ENCODE peak calls at places on chromosomes 1 and 21, in four cellular contexts. Z is transverse colon, W is A673, C is tibial nerve. H is an unnamed sample.

GRCh38 chr21:38824124-38824822 is 18.5 kb downstream of the ETS2 start:
- DNase-seq in W (no peak), C (no peak), Z (peak), H (no peak)

GRCh38 chr1:47776554-47777156 is 220.5 kb downstream of the TRABD2B start:
- DNase-seq in W (no peak), C (no peak), Z (no peak), H (peak)

GRCh38 chr1:89884718-89885596 is 64.1 kb downstream of the LRRC8D start:
- DNase-seq in Z (no peak), C (no peak), W (peak), H (no peak)

GRCh38 chr1:19113362-19114092 is 96.5 kb downstream of the UBR4 start:
- DNase-seq in C (no peak), W (peak), Z (peak), H (peak)

GRCh38 chr1:75795703-75796193 is 934 bp upstream of the MSH4 start:
- DNase-seq in Z (no peak), C (no peak), W (no peak), H (no peak)

GRCh38 chr1:244254467-244254866 is 197.2 kb downstream of the ADSS2 start:
- DNase-seq in C (peak), W (no peak), Z (peak), H (no peak)

GRCh38 chr1:67840449-67840848 is 7.2 kb upstream of the GNG12 start:
- DNase-seq in C (no peak), W (peak), Z (no peak), H (no peak)

GRCh38 chr1:52159033-52159789 is 17.3 kb downstream of the ZFYVE9 start:
- DNase-seq in W (no peak), Z (no peak), C (no peak), H (no peak)

GRCh38 chr1:200206761-200207160 is 179.3 kb downstream of the NR5A2 start:
- DNase-seq in Z (no peak), W (no peak), C (no peak), H (no peak)

GRCh38 chr1:60428161-60428560 is 354.6 kb upstream of the C1orf87 start:
- DNase-seq in Z (no peak), W (peak), C (peak), H (no peak)

GRCh38 chr1:3956527-3957170 is 56.6 kb upstream of the C1orf174 start:
- DNase-seq in C (no peak), Z (no peak), W (no peak), H (no peak)

GRCh38 chr1:219385786-219386427 is 212.2 kb downstream of the LYPLAL1 start:
- DNase-seq in W (peak), Z (no peak), C (peak), H (no peak)

GRCh38 chr1:50605186-50605875 is 182.1 kb upstream of the DMRTA2 start:
- DNase-seq in C (no peak), W (peak), Z (peak), H (no peak)

GRCh38 chr1:115099693-115100050 is 10.4 kb upstream of the TSPAN2 start:
- DNase-seq in C (no peak), Z (no peak), W (no peak), H (no peak)

GRCh38 chr21:43352568-43353281 is 74.2 kb downstream of the SIK1 start:
- DNase-seq in W (peak), C (no peak), Z (peak), H (no peak)

GRCh38 chr1:94296018-94296417 is 58.6 kb upstream of the ARHGAP29 start:
- DNase-seq in Z (no peak), C (no peak), W (no peak), H (peak)

GRCh38 chr1:169521226-169521625 is 35.5 kb upstream of the SLC19A2 start:
- DNase-seq in W (no peak), Z (peak), C (no peak), H (no peak)

GRCh38 chr1:205032512-205032911 is 10.5 kb upstream of the CNTN2 start:
- DNase-seq in Z (no peak), W (no peak), C (no peak), H (no peak)

GRCh38 chr1:27536767-27537166 is 46.8 kb upstream of the WASF2 start:
- DNase-seq in W (no peak), Z (peak), C (no peak), H (peak)

GRCh38 chr1:119882172-119883029 is 13.9 kb downstream of the ADAM30 start:
- DNase-seq in W (no peak), Z (peak), C (no peak), H (no peak)

GRCh38 chr21:36209626-36210171 is 53.1 kb downstream of the DOP1B start:
- DNase-seq in W (peak), C (peak), Z (peak), H (no peak)

GRCh38 chr1:52970149-52970548 is 43.1 kb downstream of the SCP2 start:
- DNase-seq in Z (no peak), C (no peak), W (peak), H (no peak)

GRCh38 chr1:32071758-32072621 is 749 bp upstream of the TMEM39B start:
- DNase-seq in C (no peak), Z (no peak), W (no peak), H (no peak)

GRCh38 chr1:41914515-41914914 is 4.2 kb downstream of the HIVEP3 start:
- DNase-seq in W (no peak), C (no peak), Z (no peak), H (no peak)

GRCh38 chr1:231949277-231950122 is 322.9 kb downstream of the DISC1 start:
- DNase-seq in Z (no peak), W (no peak), C (peak), H (no peak)

GRCh38 chr1:94527447-94528031 is 14.0 kb downstream of the F3 start:
- DNase-seq in Z (no peak), C (no peak), W (peak), H (no peak)

GRCh38 chr21:14947613-14948160 is 117.1 kb downstream of the NRIP1 start:
- DNase-seq in Z (no peak), W (no peak), C (no peak), H (peak)

GRCh38 chr1:208510192-208510952 is 266.2 kb upstream of the PLXNA2 start:
- DNase-seq in W (no peak), C (no peak), Z (no peak), H (no peak)

GRCh38 chr1:53265581-53265980 is 27.3 kb upstream of the MAGOH start:
- DNase-seq in W (no peak), C (no peak), Z (no peak), H (no peak)

GRCh38 chr1:23809751-23810171 is 9.2 kb upstream of the GALE start:
- DNase-seq in W (peak), C (peak), Z (peak), H (peak)

GRCh38 chr1:29590583-29591555 is 354.5 kb downstream of the PTPRU start:
- DNase-seq in W (peak), Z (no peak), C (no peak), H (no peak)

GRCh38 chr1:101465941-101466340 is 229.1 kb downstream of the S1PR1 start:
- DNase-seq in Z (no peak), C (no peak), W (no peak), H (no peak)

GRCh38 chr21:39659070-39659815 is 46.5 kb downstream of the B3GALT5 start:
- DNase-seq in C (no peak), Z (no peak), W (no peak), H (no peak)

GRCh38 chr21:38930838-38931237 is 125.1 kb downstream of the ETS2 start:
- DNase-seq in C (peak), Z (no peak), W (no peak), H (no peak)

GRCh38 chr1:58870298-58870676 is 86.4 kb upstream of the JUN start:
- DNase-seq in C (no peak), W (no peak), Z (peak), H (no peak)

GRCh38 chr1:218802799-218803198 is 370.9 kb upstream of the LYPLAL1 start:
- DNase-seq in Z (no peak), W (no peak), C (no peak), H (no peak)

GRCh38 chr1:227934476-227935313 is 13.0 kb downstream of the WNT9A start:
- DNase-seq in C (no peak), Z (no peak), W (no peak), H (no peak)

GRCh38 chr1:54859687-54860391 is 27.2 kb downstream of the DHCR24 start:
- DNase-seq in Z (no peak), W (no peak), C (no peak), H (no peak)

GRCh38 chr1:50973875-50974617 is 4.0 kb downstream of the CDKN2C start:
- DNase-seq in C (no peak), Z (no peak), W (no peak), H (no peak)

GRCh38 chr1:153293480-153293775 is 19.3 kb downstream of the PGLYRP3 start:
- DNase-seq in W (no peak), Z (no peak), C (no peak), H (no peak)

DNA sequence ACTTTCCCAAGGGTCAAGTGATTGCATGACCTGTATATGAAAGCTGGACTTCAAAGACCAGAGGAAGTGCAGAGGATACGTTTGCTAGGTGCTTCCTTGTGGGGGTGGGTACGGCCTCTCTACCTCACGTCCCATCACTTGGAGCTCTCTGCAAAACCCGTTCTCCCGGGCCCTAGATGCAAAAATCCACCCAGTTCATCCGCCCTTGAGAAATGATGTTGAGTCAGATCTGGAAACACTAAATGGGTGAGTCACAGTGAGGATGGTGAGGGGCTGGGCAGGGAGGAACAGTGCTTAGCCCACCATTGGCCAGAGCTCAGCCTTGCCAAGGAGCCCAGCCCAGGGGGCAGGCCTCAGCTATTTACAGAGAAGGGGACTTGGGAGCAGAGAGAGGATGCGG is 14.5 kb downstream of the ARHGEF10L start:
- DNase-seq in C (no peak), W (no peak), Z (no peak), H (no peak)
- H3K27ac ChIP-seq in C (no peak), W (no peak), Z (no peak), H (no peak)

GRCh38 chr1:100361249-100362089 is 9.2 kb downstream of the CDC14A start:
- DNase-seq in W (peak), C (no peak), Z (no peak), H (no peak)

GRCh38 chr1:100362821-100363466 is 10.6 kb downstream of the CDC14A start:
- DNase-seq in W (peak), C (no peak), Z (no peak), H (no peak)

GRCh38 chr1:100358210-100358609 is 5.9 kb downstream of the CDC14A start:
- DNase-seq in Z (no peak), W (peak), C (no peak), H (no peak)

GRCh38 chr1:100360790-100361232 is 8.5 kb downstream of the CDC14A start:
- DNase-seq in W (peak), C (peak), Z (no peak), H (peak)

DNA sequence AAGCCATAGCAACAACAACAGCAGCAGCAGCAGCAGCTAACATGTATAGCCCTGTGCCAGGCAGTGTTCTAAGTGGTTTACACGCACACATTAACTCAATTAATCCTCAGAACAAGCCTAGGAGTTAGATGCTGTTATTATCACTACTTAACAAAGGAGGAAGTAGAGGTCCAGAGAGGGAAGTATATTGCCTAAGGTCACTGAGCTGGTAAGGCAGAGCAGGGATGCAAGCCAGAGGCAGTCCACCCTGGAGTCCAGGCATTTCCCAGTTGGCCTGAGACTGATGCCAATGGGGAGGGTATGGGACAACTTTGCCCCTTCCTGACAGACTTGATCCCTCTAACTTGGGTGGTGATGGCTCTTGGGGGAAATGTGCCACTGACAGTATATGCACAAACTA is 6.8 kb downstream of the CDC14A start:
- DNase-seq in W (no peak), Z (no peak), C (no peak), H (no peak)
- H3K27ac ChIP-seq in W (no peak), Z (no peak), C (no peak), H (no peak)

GRCh38 chr1:37480125-37480466 is 5.7 kb downstream of the ZC3H12A start:
- DNase-seq in Z (no peak), C (no peak), W (no peak), H (no peak)

GRCh38 chr1:37478451-37478871 is 4.1 kb downstream of the ZC3H12A start:
- DNase-seq in W (no peak), Z (peak), C (no peak), H (no peak)

GRCh38 chr1:37479255-37480124 is 5.1 kb downstream of the ZC3H12A start:
- DNase-seq in Z (peak), C (peak), W (peak), H (no peak)

GRCh38 chr1:37477946-37478345 is 3.6 kb downstream of the ZC3H12A start:
- DNase-seq in C (no peak), W (no peak), Z (peak), H (no peak)

GRCh38 chr1:37478890-37479254 is 4.5 kb downstream of the ZC3H12A start:
- DNase-seq in W (no peak), Z (peak), C (no peak), H (no peak)
- H3K27ac ChIP-seq in W (peak), Z (peak), C (peak), H (peak)

GRCh38 chr21:33976980-33977720 is 61.5 kb upstream of the ATP5PO start:
- DNase-seq in C (no peak), Z (no peak), W (no peak), H (no peak)
- H3K27ac ChIP-seq in C (peak), Z (no peak), W (peak), H (no peak)

DNA sequence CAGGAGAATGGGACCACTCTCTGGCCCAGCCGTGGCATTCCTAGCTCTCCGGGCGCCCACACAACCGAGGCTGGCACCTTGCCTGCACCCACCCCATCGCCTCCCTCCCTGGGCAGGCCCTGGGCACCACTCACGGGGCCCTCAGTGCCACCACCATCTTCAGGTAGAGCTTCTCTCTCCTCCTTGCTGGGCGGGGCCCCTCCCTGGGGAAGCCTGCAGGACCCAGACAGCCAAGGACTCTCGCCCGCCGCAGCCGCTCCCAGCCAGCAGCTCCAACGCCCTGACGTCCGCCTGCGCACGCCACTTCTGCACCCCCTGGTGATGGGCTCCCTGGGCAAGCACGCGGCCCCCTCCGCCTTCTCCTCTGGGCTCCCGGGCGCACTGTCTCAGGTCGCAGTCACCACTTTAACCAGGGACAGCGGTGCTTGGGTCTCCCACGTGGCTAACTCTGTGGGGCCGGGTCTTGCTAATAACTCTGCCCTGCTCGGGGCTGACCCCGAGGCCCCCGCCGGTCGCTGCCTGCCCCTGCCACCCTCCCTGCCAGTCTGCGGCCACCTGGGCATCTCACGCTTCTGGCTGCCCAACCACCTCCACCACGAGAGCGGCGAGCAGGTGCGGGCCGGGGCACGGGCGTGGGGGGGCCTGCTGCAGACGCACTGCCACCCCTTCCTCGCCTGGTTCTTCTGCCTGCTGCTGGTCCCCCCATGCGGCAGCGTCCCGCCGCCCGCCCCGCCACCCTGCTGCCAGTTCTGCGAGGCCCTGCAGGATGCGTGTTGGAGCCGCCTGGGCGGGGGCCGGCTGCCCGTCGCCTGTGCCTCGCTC is 51.3 kb downstream of the COL18A1 start:
- DNase-seq in W (no peak), Z (no peak), C (no peak), H (peak)
- H3K27ac ChIP-seq in W (no peak), Z (no peak), C (peak), H (no peak)

GRCh38 chr21:29145354-29145782 is 14.9 kb downstream of the MAP3K7CL start:
- DNase-seq in Z (no peak), W (peak), C (no peak), H (peak)
- H3K27ac ChIP-seq in Z (peak), W (peak), C (no peak), H (peak)

DNA sequence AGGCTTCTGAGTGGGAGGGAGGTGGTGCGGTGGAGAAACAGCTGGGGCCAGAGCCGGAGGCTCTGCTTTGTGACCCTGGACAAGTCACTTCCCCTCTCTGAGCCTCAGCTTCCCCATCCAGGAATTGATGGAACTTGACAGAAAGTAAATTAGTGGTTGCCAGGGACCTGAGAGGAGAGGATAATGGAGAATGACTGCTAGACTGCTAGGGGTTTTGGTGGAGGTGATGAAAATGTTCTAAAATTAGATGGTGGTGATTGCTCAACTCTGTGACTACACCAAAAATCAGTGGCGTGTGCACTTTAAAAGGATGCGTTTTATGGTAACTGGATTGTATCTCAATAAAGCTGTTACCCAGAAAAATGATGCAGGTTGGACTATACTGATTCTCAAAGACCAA is 100.9 kb downstream of the ARHGEF10L start:
- DNase-seq in Z (no peak), C (no peak), W (no peak), H (no peak)
- H3K27ac ChIP-seq in Z (no peak), C (no peak), W (no peak), H (no peak)

GRCh38 chr1:30755334-30755733 is 2.2 kb downstream of the LAPTM5 start:
- DNase-seq in Z (no peak), C (no peak), W (no peak), H (no peak)

GRCh38 chr1:30754684-30755171 is 2.8 kb downstream of the LAPTM5 start:
- DNase-seq in W (no peak), Z (no peak), C (no peak), H (no peak)

GRCh38 chr1:30756206-30756544 is 1.4 kb downstream of the LAPTM5 start:
- DNase-seq in Z (no peak), C (no peak), W (no peak), H (no peak)

GRCh38 chr1:30756545-30757195 is 904 bp downstream of the LAPTM5 start:
- DNase-seq in Z (peak), C (peak), W (no peak), H (no peak)

DNA sequence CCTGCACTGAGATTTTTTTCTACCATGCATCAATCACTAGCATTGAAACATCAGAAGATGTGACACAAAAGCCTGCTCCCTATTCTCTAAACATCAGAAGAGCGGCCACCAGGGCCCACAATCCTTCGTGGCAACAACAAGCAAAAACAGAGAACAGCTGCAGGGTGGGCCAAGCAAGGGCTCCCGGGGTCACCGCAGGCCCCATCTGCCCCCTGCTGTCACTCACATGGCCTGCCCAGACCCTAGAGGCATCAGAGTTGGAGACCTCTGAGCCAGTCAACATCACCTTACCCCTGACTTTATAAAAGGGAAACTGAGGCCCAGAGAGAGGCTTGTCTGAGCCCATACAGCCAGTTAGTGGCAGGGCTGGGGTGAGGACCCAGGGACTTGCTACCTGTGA is 1.8 kb downstream of the LAPTM5 start:
- DNase-seq in Z (no peak), C (no peak), W (no peak), H (no peak)
- H3K27ac ChIP-seq in Z (peak), C (no peak), W (no peak), H (peak)

GRCh38 chr1:14926818-14927555 is 226.6 kb upstream of the TMEM51 start:
- DNase-seq in Z (no peak), W (no peak), C (no peak), H (no peak)
- H3K27ac ChIP-seq in Z (no peak), W (no peak), C (no peak), H (peak)

GRCh38 chr21:30984897-30985296 is 53.4 kb downstream of the KRTAP19-8 start:
- DNase-seq in C (no peak), W (no peak), Z (no peak), H (no peak)

GRCh38 chr21:30990514-30991304 is 47.6 kb downstream of the KRTAP19-8 start:
- DNase-seq in Z (no peak), W (no peak), C (no peak), H (no peak)

GRCh38 chr21:30986966-30987365 is 51.3 kb downstream of the KRTAP19-8 start:
- DNase-seq in C (no peak), Z (no peak), W (no peak), H (no peak)

GRCh38 chr21:30988706-30989105 is 49.6 kb downstream of the KRTAP19-8 start:
- DNase-seq in C (no peak), Z (no peak), W (no peak), H (no peak)
- H3K27ac ChIP-seq in C (no peak), Z (no peak), W (no peak), H (peak)

H was measured in dorsolateral prefrontal cortex.